ENCODE peak calls at places on chromosomes 1 and 21, in four cellular contexts. X, F, I and B are unnamed samples.

GRCh38 chr1:32353886-32354570 is 8.3 kb downstream of the FAM229A start:
- DNase-seq in X (no peak), F (no peak), I (peak), B (no peak)

GRCh38 chr1:84101204-84101603 is 42.9 kb upstream of the PRKACB start:
- DNase-seq in X (no peak), F (no peak), I (no peak), B (no peak)

GRCh38 chr1:64691631-64692030 is 53.2 kb upstream of the RAVER2 start:
- DNase-seq in X (no peak), F (no peak), I (peak), B (no peak)

GRCh38 chr1:117942293-117942692 is 12.8 kb downstream of the WDR3 start:
- DNase-seq in X (no peak), F (no peak), I (no peak), B (no peak)

GRCh38 chr1:234047113-234047512 is 142.6 kb downstream of the SLC35F3 start:
- DNase-seq in X (no peak), F (no peak), I (no peak), B (no peak)

GRCh38 chr1:175225805-175226129 is 33.2 kb upstream of the KIAA0040 start:
- DNase-seq in X (no peak), F (no peak), I (no peak), B (no peak)

GRCh38 chr1:169338617-169339016 is 29.0 kb downstream of the NME7 start:
- DNase-seq in X (no peak), F (no peak), I (no peak), B (no peak)

GRCh38 chr1:39672551-39672947 is 642 bp upstream of the NT5C1A start:
- DNase-seq in X (no peak), F (no peak), I (no peak), B (no peak)

GRCh38 chr1:201584510-201584991 is 45.6 kb downstream of the NAV1 start:
- DNase-seq in X (no peak), F (no peak), I (peak), B (no peak)

GRCh38 chr1:169877800-169878491 is 15.8 kb downstream of the SCYL3 start:
- DNase-seq in X (no peak), F (no peak), I (peak), B (no peak)

GRCh38 chr1:28898267-28898955 is 16.0 kb upstream of the EPB41 start:
- DNase-seq in X (no peak), F (no peak), I (no peak), B (no peak)

GRCh38 chr1:54287821-54288220 is 87.9 kb downstream of the MRPL37 start:
- DNase-seq in X (no peak), F (no peak), I (peak), B (no peak)

GRCh38 chr1:60911980-60912692 is 170.2 kb upstream of the NFIA start:
- DNase-seq in X (no peak), F (no peak), I (no peak), B (no peak)

GRCh38 chr1:154348429-154349076 is 23.2 kb downstream of the ATP8B2 start:
- DNase-seq in X (peak), F (no peak), I (no peak), B (no peak)

GRCh38 chr1:227910506-227910905 is 37.2 kb downstream of the WNT9A start:
- DNase-seq in X (no peak), F (no peak), I (no peak), B (no peak)

GRCh38 chr1:18992646-18993045 is 36.2 kb upstream of the IFFO2 start:
- DNase-seq in X (no peak), F (no peak), I (no peak), B (no peak)

GRCh38 chr1:1460540-1461130 is 10.9 kb upstream of the ATAD3B start:
- DNase-seq in X (no peak), F (no peak), I (no peak), B (no peak)

GRCh38 chr1:180170569-180170968 is 15.9 kb downstream of the QSOX1 start:
- DNase-seq in X (peak), F (no peak), I (no peak), B (no peak)

GRCh38 chr1:51557168-51557567 is 38.1 kb upstream of the EPS15 start:
- DNase-seq in X (no peak), F (no peak), I (no peak), B (no peak)

GRCh38 chr1:179353546-179353945 is 12.2 kb upstream of the AXDND1 start:
- DNase-seq in X (no peak), F (no peak), I (peak), B (no peak)

GRCh38 chr1:209576798-209577197 is 6.7 kb upstream of the CAMK1G start:
- DNase-seq in X (peak), F (peak), I (peak), B (peak)

GRCh38 chr1:83818916-83819315 is 180.0 kb downstream of the TTLL7 start:
- DNase-seq in X (no peak), F (no peak), I (peak), B (no peak)

GRCh38 chr1:57325117-57325516 is 98.7 kb downstream of the DAB1 start:
- DNase-seq in X (no peak), F (no peak), I (no peak), B (no peak)

GRCh38 chr1:100881687-100882086 is 13.0 kb downstream of the EXTL2 start:
- DNase-seq in X (no peak), F (no peak), I (no peak), B (no peak)

GRCh38 chr1:201309420-201309819 is 26.1 kb downstream of the PKP1 start:
- DNase-seq in X (peak), F (no peak), I (peak), B (no peak)

GRCh38 chr1:70811815-70812214 is 235.8 kb downstream of the PTGER3 start:
- DNase-seq in X (no peak), F (no peak), I (no peak), B (no peak)

GRCh38 chr1:86739901-86740507 is 35.6 kb downstream of the SH3GLB1 start:
- DNase-seq in X (no peak), F (no peak), I (peak), B (no peak)

GRCh38 chr1:15261155-15262002 is 14.4 kb downstream of the FHAD1 start:
- DNase-seq in X (peak), F (no peak), I (no peak), B (no peak)

GRCh38 chr1:173506437-173506836 is 29.3 kb downstream of the PRDX6 start:
- DNase-seq in X (peak), F (no peak), I (peak), B (no peak)

GRCh38 chr1:217331698-217332097 is 299.2 kb downstream of the GPATCH2 start:
- DNase-seq in X (no peak), F (no peak), I (peak), B (no peak)

GRCh38 chr21:31893841-31894240 is 21.0 kb downstream of the HUNK start:
- DNase-seq in X (no peak), F (no peak), I (no peak), B (no peak)

GRCh38 chr21:40173833-40174232 is 306.6 kb downstream of the PCP4 start:
- DNase-seq in X (no peak), F (no peak), I (no peak), B (no peak)
- TF ChIP-seq CTCF in X (no peak), F (no peak), I (no peak), B (no peak)

GRCh38 chr1:218752126-218752525 is 407.0 kb downstream of the TGFB2 start:
- DNase-seq in X (no peak), F (no peak), I (no peak), B (no peak)

GRCh38 chr1:218750216-218750970 is 405.3 kb downstream of the TGFB2 start:
- DNase-seq in X (no peak), F (no peak), I (no peak), B (no peak)

GRCh38 chr1:218743861-218744505 is 398.8 kb downstream of the TGFB2 start:
- DNase-seq in X (peak), F (no peak), I (no peak), B (no peak)

GRCh38 chr1:218751208-218751948 is 406.2 kb downstream of the TGFB2 start:
- DNase-seq in X (no peak), F (no peak), I (no peak), B (no peak)

DNA sequence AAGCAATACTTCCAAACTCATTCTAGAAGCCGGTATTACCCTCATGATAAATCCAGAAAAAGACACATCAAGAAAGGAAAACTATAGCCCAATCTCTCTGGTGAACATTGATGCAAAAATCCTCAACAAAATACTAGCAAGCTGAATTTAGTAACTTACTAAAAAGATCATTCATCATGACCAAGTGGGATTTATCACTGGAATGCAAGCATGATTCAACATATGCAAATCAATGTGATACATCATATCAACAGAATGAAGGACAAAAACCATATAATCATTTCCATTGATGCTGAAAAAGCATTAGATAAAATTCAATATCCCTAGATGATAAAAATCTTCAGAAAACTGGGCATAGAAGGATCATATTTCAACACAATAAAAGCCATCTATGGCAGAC is 402.9 kb downstream of the TGFB2 start:
- DNase-seq in X (no peak), F (no peak), I (peak), B (no peak)
- TF ChIP-seq CTCF in X (no peak), F (no peak), I (no peak), B (no peak)

DNA sequence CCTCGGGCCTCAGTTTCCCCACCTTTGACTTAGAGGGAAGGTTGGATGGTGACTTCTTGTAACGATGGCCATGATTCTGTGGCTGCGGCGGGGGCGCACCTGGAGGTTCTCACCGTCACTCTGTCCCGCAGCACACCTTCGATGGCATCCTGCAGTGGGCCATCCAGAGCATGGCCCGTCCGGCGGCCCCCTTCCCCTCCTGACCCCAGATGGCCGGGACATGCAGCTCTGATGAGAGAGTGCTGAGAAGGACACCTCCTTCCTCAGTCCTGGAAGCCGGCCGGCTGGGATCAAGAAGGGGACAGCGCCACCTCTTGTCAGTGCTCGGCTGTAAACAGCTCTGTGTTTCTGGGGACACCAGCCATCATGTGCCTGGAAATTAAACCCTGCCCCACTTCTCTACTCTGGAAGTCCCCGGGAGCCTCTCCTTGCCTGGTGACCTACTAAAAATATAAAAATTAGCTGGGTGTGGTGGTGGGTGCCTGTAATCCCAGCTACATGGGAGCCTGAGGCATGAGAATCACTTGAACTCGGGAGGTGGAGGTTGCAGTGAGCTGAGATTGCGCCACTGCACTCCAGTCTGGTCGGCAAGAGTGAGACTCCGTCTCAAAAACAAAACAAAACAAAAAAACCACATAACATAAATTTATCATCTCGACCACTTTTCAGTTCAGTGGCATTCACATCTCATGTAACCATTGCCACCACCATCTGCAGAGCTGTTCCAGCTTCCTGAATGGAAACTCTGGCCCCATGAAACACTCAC is 2.1 kb upstream of the PFKL start:
- DNase-seq in X (peak), F (peak), I (peak), B (peak)
- TF ChIP-seq CTCF in X (peak), F (peak), I (peak), B (no peak)

GRCh38 chr1:167207940-167208623 is 12.6 kb upstream of the POU2F1 start:
- DNase-seq in X (no peak), F (no peak), I (peak), B (no peak)
- TF ChIP-seq CTCF in X (no peak), F (no peak), I (peak), B (no peak)

DNA sequence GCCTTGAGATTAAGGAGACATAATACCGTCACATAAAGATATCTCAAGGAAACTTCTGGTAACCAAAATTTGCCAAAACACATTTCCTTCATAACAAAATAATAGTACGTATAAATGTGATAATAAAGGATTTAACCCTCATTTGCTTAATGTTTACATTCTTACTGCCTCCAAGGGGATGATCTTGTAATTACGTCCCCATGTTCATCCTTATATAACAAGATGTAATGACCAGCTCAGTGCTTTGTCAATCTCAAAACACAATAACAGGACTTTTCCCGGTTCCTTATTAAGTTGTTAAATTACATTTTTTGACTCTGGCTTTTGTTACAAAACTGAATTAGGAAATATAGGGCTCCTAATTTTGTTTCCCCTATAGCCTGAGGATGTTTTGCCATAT is 41.3 kb upstream of the UHMK1 start:
- DNase-seq in X (no peak), F (no peak), I (no peak), B (no peak)
- TF ChIP-seq CTCF in X (no peak), F (no peak), I (no peak), B (no peak)

GRCh38 chr1:236514703-236515442 is 8.9 kb upstream of the LGALS8 start:
- DNase-seq in X (no peak), F (no peak), I (no peak), B (no peak)
- TF ChIP-seq CTCF in X (no peak), F (no peak), I (no peak), B (no peak)

GRCh38 chr1:151993084-151993733 is 450 bp downstream of the S100A10 start:
- DNase-seq in X (peak), F (no peak), I (peak), B (peak)
- TF ChIP-seq CTCF in X (no peak), F (no peak), I (no peak), B (no peak)

DNA sequence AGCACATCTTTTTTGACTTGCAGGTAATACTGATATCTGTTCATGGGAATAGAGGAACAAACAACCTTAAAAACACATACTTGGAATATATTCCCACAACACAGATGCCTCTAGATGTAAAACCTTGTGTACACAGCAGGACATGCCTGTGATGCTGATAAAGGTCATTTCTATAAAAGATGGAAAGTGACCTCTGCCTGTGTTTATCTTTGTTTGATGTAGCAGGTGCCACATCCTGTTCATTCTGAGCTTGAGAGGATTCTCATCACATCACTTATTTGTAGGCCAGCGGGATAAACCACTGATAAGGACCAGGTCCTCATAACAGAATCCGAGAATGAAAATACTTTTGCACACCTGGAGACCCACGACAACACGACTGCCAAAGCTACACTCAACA is 133.7 kb downstream of the SMYD2 start:
- DNase-seq in X (no peak), F (no peak), I (no peak), B (no peak)
- TF ChIP-seq CTCF in X (no peak), F (no peak), I (no peak), B (no peak)

DNA sequence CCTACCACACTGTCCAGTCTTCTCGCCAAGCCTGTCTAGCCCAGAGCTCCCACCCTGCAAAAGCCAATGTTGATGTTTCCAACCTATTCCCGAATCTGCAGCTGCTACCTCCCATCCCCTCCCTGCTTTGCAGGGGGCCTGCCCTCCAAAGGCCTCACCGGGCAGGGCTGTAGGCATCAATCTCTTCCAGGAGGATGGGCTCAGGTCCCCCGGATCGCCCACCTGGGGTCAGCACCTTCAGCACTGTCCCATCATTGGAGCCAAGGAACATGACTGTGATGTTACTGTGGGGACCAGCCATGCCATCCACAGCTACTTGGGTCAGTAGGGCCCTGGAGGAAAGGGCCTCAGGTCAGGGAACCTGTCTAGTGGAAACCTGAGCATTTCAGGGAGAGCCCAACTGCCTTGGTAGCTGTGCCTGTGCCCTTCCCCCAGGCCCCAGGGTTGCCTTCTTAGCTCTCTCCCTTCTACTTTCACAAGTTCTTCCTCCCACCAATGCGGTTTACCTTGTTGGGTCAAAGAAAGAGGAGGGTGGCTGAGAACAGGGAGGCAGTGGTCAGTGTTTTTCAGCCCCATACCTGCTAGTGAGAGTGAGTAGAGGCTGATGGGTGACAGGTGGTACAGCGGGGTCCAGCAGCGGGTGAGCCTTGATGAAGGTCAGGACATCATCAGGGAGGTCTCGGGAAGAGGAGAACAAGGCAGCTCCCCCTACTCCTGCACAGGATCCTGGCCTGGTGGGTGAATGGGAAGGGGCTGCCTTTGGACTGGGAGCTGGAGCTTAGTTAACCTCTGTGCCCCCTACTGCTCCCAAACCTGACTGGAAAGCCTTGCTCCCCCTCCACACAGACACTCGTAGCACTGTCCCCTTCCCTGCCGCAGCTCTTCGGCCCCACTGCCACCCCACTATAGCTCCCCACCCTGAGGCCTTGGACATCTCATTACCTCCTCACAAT is 10.7 kb downstream of the SEMA6C start:
- DNase-seq in X (no peak), F (no peak), I (no peak), B (no peak)
- TF ChIP-seq CTCF in X (no peak), F (no peak), I (no peak), B (no peak)